ENCODE peak calls at places on chromosome 4, in four cellular contexts. T, D, Y and J are unnamed samples.

GRCh38 chr4:172188248-172188976 is 375.2 kb downstream of the GALNTL6 start:
- DNase-seq in D (peak), Y (no peak), T (no peak), J (no peak)

GRCh38 chr4:106258145-106259045 is 57.6 kb downstream of the TBCK start:
- DNase-seq in Y (no peak), T (no peak), D (peak), J (no peak)

GRCh38 chr4:162163892-162164759 is at the start of gene FSTL5:
- DNase-seq in Y (peak), D (peak), T (no peak), J (peak)

GRCh38 chr4:88275516-88275915 is 8.8 kb downstream of the PPM1K start:
- DNase-seq in Y (no peak), D (no peak), T (no peak), J (no peak)

GRCh38 chr4:47031713-47032404 is 492 bp downstream of the GABRB1 start:
- DNase-seq in Y (no peak), T (no peak), D (no peak), J (peak)

GRCh38 chr4:143406523-143406922 is 69.8 kb downstream of the GAB1 start:
- DNase-seq in T (no peak), D (peak), Y (no peak), J (no peak)

GRCh38 chr4:96698891-96699290 is 859.0 kb downstream of the PDHA2 start:
- DNase-seq in T (no peak), D (no peak), Y (no peak), J (no peak)

GRCh38 chr4:72525938-72526337 is 43.1 kb downstream of the ADAMTS3 start:
- DNase-seq in Y (no peak), D (no peak), T (no peak), J (no peak)

GRCh38 chr4:159582685-159583084 is 479.8 kb downstream of the RAPGEF2 start:
- DNase-seq in Y (no peak), T (no peak), D (no peak), J (no peak)

GRCh38 chr4:8771666-8772065 is 100.0 kb downstream of the HMX1 start:
- DNase-seq in Y (no peak), D (no peak), T (no peak), J (no peak)

GRCh38 chr4:118682928-118683327 is 2.3 kb upstream of the METTL14 start:
- DNase-seq in Y (peak), T (no peak), D (peak), J (peak)

GRCh38 chr4:10701702-10702460 is 17.3 kb upstream of the CLNK start:
- DNase-seq in D (no peak), Y (no peak), T (no peak), J (no peak)
- TF ChIP-seq SMC3 in D (no peak), Y (no peak), T (no peak), J (no peak)

DNA sequence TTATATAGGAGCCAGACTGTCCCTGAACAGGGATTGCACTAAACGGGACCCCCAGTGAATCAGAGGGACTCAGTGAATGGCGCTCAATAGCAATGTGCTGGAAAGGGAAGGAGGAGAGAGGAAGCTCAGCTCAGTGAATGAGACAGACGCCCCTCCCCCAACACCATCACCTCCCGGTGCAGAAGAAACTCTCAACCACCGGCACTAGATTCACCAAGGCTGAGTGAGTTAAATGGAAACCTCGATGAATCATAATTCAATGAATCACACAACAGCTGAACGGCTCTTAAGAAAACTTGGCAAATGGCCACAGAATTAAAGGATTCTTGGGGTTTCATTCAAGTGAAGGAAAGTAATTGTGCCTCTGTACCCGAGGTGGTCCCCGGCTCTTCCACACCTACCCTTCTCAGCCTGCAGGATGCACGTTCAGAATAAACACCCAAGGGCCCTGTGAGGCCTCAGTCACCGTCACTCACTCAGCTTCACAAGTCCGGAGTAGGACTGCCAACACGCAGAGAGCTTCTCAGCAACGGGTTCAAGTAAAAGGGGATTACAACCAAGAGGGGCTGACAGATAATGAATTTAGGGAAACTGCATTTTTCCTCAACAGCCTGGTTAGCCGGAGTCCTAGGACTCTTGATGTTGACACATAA is 29.3 kb downstream of the CRMP1 start:
- DNase-seq in T (no peak), Y (no peak), D (no peak), J (no peak)
- TF ChIP-seq YY1 in T (no peak), Y (no peak), D (no peak), J (no peak)

GRCh38 chr4:21011106-21011505 is 310.8 kb downstream of the PACRGL start:
- DNase-seq in Y (no peak), D (no peak), T (no peak), J (no peak)
- TF ChIP-seq SMC3 in Y (no peak), D (no peak), T (no peak), J (no peak)

DNA sequence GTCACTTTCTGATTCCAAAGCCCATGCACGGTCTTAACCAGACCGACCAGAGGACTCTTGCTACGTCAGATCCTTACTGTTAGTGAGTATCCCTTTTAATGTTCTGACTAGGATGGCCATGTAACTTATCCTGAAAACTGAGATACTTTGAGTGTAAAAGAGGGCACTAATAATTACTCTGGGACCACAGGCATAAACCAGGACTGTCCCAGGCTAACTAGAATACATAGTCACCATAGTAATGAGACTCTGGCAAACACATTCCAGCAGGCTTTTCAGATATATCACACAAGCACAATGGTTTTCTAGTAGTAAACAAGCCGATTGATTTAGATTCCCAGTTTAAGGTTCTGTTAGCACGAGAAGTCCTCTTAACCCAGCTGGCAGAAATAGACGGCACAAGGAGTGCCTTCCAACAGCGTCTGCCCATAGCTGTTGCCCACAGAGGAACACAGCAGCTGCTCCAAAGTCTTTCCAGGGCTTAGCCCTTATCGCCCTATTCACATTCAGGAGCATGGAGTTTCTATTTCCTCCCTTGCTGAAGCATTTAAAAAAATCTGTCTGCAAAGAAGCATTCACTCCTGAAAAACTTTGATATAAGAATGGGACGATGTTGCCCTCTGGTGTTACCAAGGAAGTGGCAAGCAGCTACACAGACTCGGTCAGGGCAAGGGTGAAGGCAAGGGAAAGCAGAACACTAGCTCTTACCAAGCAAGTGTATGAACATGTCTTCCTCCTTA is 92.4 kb downstream of the CXCL13 start:
- DNase-seq in T (no peak), Y (no peak), D (peak), J (no peak)
- TF ChIP-seq YY1 in T (no peak), Y (no peak), D (no peak), J (no peak)

GRCh38 chr4:183241322-183241640 is 78.8 kb downstream of the CLDN22 start:
- DNase-seq in D (no peak), T (no peak), Y (peak), J (no peak)
- TF ChIP-seq SMC3 in D (no peak), T (no peak), Y (no peak), J (no peak)

GRCh38 chr4:135434936-135435335 is 1233.3 kb upstream of the PABPC4L start:
- DNase-seq in T (no peak), Y (no peak), D (no peak), J (no peak)
- TF ChIP-seq YY1 in T (no peak), Y (no peak), D (no peak), J (no peak)

DNA sequence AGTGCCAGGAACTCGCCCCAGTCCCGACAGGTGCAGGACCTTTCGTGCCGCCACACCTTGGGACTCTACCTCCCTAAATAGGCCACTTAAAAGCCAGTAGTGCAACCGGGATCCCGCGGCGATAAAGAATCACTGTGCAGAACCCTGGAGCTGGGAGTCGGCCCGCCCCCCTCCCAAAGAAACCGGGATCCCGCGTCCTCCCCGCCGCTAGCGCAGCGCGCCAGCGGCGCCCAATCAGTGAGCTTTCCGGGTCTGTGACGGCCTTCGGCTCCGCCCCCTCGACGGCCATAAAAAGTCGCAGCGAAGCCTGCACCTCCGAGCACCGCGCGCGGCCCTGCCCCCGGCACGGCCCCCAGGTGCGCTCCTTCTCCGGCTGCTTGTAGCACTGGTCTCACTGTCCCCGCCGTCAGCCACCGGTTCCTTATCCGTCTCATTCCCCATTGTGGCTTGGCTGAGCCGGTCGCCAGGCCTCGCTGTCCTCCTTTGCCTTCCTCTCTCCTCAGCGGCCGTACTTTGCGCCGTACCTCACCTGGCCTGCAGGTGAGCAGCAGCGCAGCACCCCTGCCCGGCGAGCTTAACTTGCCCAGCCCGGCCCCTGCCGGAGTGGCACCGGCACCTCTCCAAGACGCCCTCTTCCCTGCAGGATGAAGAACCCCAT is at the start of gene LRAT:
- DNase-seq in Y (peak), T (no peak), D (no peak), J (peak)
- TF ChIP-seq SMC3 in Y (no peak), T (no peak), D (no peak), J (no peak)